ENCODE peak calls at places on chromosome 1, in six cellular contexts. One of them, this sample, is unnamed.

GRCh38 chr1:102858695-102859094 is 249.6 kb downstream of the COL11A1 start:
- DNase-seq in stimulated activated CD4-positive, alpha-beta T cell treated with anti-CD3 and anti-CD28 coated beads, Interleukin-2, amount 100 ng/mL, for 24 hours: no peak
- DNase-seq in activated B cell treated with CpG ODN at 0.5 μM for 24 hours: no peak
- DNase-seq in GM04504: peak; percentile 84
- DNase-seq in Right ventricle myocardium superior: no peak
- DNase-seq in astrocyte of the spinal cord: no peak
- DNase-seq in this sample: no peak

GRCh38 chr1:44543816-44544185 is 130.5 kb downstream of the TMEM53 start:
- DNase-seq in activated B cell treated with CpG ODN at 0.5 μM for 24 hours: no peak
- DNase-seq in stimulated activated CD4-positive, alpha-beta T cell treated with anti-CD3 and anti-CD28 coated beads, Interleukin-2, amount 100 ng/mL, for 24 hours: no peak
- DNase-seq in Right ventricle myocardium superior: no peak
- DNase-seq in astrocyte of the spinal cord: no peak
- DNase-seq in GM04504: no peak
- DNase-seq in this sample: no peak

GRCh38 chr1:182198006-182198605 is 136.6 kb upstream of the ZNF648 start:
- DNase-seq in stimulated activated CD4-positive, alpha-beta T cell treated with anti-CD3 and anti-CD28 coated beads, Interleukin-2, amount 100 ng/mL, for 24 hours: no peak
- DNase-seq in Right ventricle myocardium superior: no peak
- DNase-seq in GM04504: no peak
- DNase-seq in astrocyte of the spinal cord: no peak
- DNase-seq in activated B cell treated with CpG ODN at 0.5 μM for 24 hours: no peak
- DNase-seq in this sample: no peak

GRCh38 chr1:44323952-44324351 is 31.1 kb downstream of the ERI3 start:
- DNase-seq in activated B cell treated with CpG ODN at 0.5 μM for 24 hours: no peak
- DNase-seq in stimulated activated CD4-positive, alpha-beta T cell treated with anti-CD3 and anti-CD28 coated beads, Interleukin-2, amount 100 ng/mL, for 24 hours: no peak
- DNase-seq in Right ventricle myocardium superior: no peak
- DNase-seq in GM04504: no peak
- DNase-seq in astrocyte of the spinal cord: no peak
- DNase-seq in this sample: no peak

GRCh38 chr1:39110882-39111281 is 84.7 kb downstream of the NDUFS5 start:
- DNase-seq in activated B cell treated with CpG ODN at 0.5 μM for 24 hours: no peak
- DNase-seq in stimulated activated CD4-positive, alpha-beta T cell treated with anti-CD3 and anti-CD28 coated beads, Interleukin-2, amount 100 ng/mL, for 24 hours: no peak
- DNase-seq in Right ventricle myocardium superior: no peak
- DNase-seq in astrocyte of the spinal cord: no peak
- DNase-seq in GM04504: no peak
- DNase-seq in this sample: no peak

GRCh38 chr1:53294557-53294956 is 33.3 kb downstream of the LRP8 start:
- DNase-seq in stimulated activated CD4-positive, alpha-beta T cell treated with anti-CD3 and anti-CD28 coated beads, Interleukin-2, amount 100 ng/mL, for 24 hours: peak; percentile 61
- DNase-seq in Right ventricle myocardium superior: no peak
- DNase-seq in activated B cell treated with CpG ODN at 0.5 μM for 24 hours: no peak
- DNase-seq in GM04504: peak; percentile 10
- DNase-seq in astrocyte of the spinal cord: peak; percentile 48
- DNase-seq in this sample: no peak

GRCh38 chr1:113998361-113998760 is 19.1 kb downstream of the OLFML3 start:
- DNase-seq in GM04504: no peak
- DNase-seq in Right ventricle myocardium superior: no peak
- DNase-seq in astrocyte of the spinal cord: peak; percentile 28
- DNase-seq in stimulated activated CD4-positive, alpha-beta T cell treated with anti-CD3 and anti-CD28 coated beads, Interleukin-2, amount 100 ng/mL, for 24 hours: no peak
- DNase-seq in activated B cell treated with CpG ODN at 0.5 μM for 24 hours: no peak
- DNase-seq in this sample: no peak

GRCh38 chr1:172917972-172918371 is 132.8 kb downstream of the TNFSF18 start:
- DNase-seq in GM04504: peak; percentile 85
- DNase-seq in Right ventricle myocardium superior: no peak
- DNase-seq in activated B cell treated with CpG ODN at 0.5 μM for 24 hours: no peak
- DNase-seq in stimulated activated CD4-positive, alpha-beta T cell treated with anti-CD3 and anti-CD28 coated beads, Interleukin-2, amount 100 ng/mL, for 24 hours: no peak
- DNase-seq in astrocyte of the spinal cord: peak; percentile 96
- DNase-seq in this sample: no peak

GRCh38 chr1:218435528-218435927 is 90.4 kb downstream of the TGFB2 start:
- DNase-seq in astrocyte of the spinal cord: no peak
- DNase-seq in activated B cell treated with CpG ODN at 0.5 μM for 24 hours: no peak
- DNase-seq in stimulated activated CD4-positive, alpha-beta T cell treated with anti-CD3 and anti-CD28 coated beads, Interleukin-2, amount 100 ng/mL, for 24 hours: no peak
- DNase-seq in GM04504: no peak
- DNase-seq in Right ventricle myocardium superior: no peak
- DNase-seq in this sample: no peak